ENCODE peak calls at places on chromosome 2, in five cellular contexts. W, R, X, L and G are unnamed samples.

GRCh38 chr2:230757476-230757875 is 44.8 kb downstream of the CAB39 start:
- DNase-seq in X (peak), R (no peak), W (peak), L (no peak), G (no peak)

GRCh38 chr2:126945118-126945517 is 46.4 kb downstream of the TEX51 start:
- DNase-seq in W (no peak), L (no peak), R (no peak), X (no peak), G (no peak)

GRCh38 chr2:172440795-172441194 is 13.4 kb downstream of the ITGA6 start:
- DNase-seq in L (no peak), W (peak), R (no peak), X (no peak), G (no peak)

GRCh38 chr2:210546424-210547223 is 9.8 kb upstream of the CPS1 start:
- DNase-seq in R (no peak), W (no peak), X (no peak), L (no peak), G (no peak)

GRCh38 chr2:54446122-54446521 is 10.0 kb upstream of the SPTBN1 start:
- DNase-seq in X (no peak), R (no peak), W (no peak), L (no peak), G (no peak)

GRCh38 chr2:46332686-46333281 is 35.6 kb downstream of the EPAS1 start:
- DNase-seq in W (no peak), X (no peak), R (no peak), L (no peak), G (no peak)

GRCh38 chr2:138213079-138213478 is 248.8 kb downstream of the HNMT start:
- DNase-seq in L (no peak), R (no peak), W (no peak), X (no peak), G (no peak)

GRCh38 chr2:62375051-62375450 is 130.9 kb downstream of the TMEM17 start:
- DNase-seq in L (no peak), X (no peak), W (no peak), R (no peak), G (no peak)

GRCh38 chr2:198273670-198274069 is 469.3 kb downstream of the PLCL1 start:
- DNase-seq in W (no peak), L (no peak), X (peak), R (no peak), G (no peak)

GRCh38 chr2:108538000-108538625 is 3.8 kb downstream of the LIMS1 start:
- DNase-seq in W (no peak), R (no peak), L (no peak), X (no peak), G (no peak)

GRCh38 chr2:62466501-62466854 is 39.5 kb downstream of the TMEM17 start:
- DNase-seq in L (no peak), X (no peak), W (no peak), R (no peak), G (no peak)

GRCh38 chr2:100744589-100744988 is 75.3 kb upstream of the NPAS2 start:
- DNase-seq in W (peak), R (peak), X (peak), L (no peak), G (no peak)

GRCh38 chr2:102527086-102527485 is 54.1 kb downstream of the SLC9A4 start:
- DNase-seq in R (no peak), X (no peak), L (no peak), W (no peak), G (no peak)

GRCh38 chr2:89833780-89834117 is 1142.3 kb downstream of the RPIA start:
- DNase-seq in W (peak), L (no peak), R (no peak), X (peak), G (no peak)

GRCh38 chr2:240167588-240167880 is 27.1 kb upstream of the OTOS start:
- DNase-seq in R (no peak), L (peak), X (no peak), W (no peak), G (no peak)

GRCh38 chr2:23940976-23941605 is 828 bp downstream of the UBXN2A start:
- DNase-seq in W (peak), R (no peak), X (peak), L (no peak), G (no peak)

GRCh38 chr2:53234548-53234903 is 533.1 kb upstream of the CHAC2 start:
- DNase-seq in L (no peak), X (peak), R (no peak), W (peak), G (no peak)

GRCh38 chr2:191864623-191865521 is 18.0 kb upstream of the CAVIN2 start:
- DNase-seq in R (no peak), X (peak), L (no peak), W (no peak), G (no peak)

GRCh38 chr2:178480227-178481181 is at the start of gene PLEKHA3:
- DNase-seq in L (peak), W (peak), X (peak), R (peak), G (peak)

GRCh38 chr2:42138163-42139016 is 30.8 kb upstream of the EML4 start:
- DNase-seq in L (no peak), W (peak), R (no peak), X (peak), G (peak)

GRCh38 chr2:27356056-27356381 is 545 bp downstream of the GTF3C2 start:
- DNase-seq in X (peak), R (no peak), L (peak), W (peak), G (no peak)

GRCh38 chr2:83696838-83697237 is 762.2 kb downstream of the SUCLG1 start:
- DNase-seq in R (no peak), W (no peak), L (no peak), X (no peak), G (no peak)

GRCh38 chr2:127721311-127721977 is 20.1 kb downstream of the SFT2D3 start:
- DNase-seq in W (peak), L (no peak), R (no peak), X (peak), G (no peak)

GRCh38 chr2:118112771-118113334 is 24.6 kb downstream of the INSIG2 start:
- DNase-seq in W (peak), L (no peak), R (no peak), X (peak), G (no peak)

GRCh38 chr2:55519908-55520885 is 679 bp downstream of the CFAP36 start:
- DNase-seq in L (no peak), W (peak), X (no peak), R (peak), G (no peak)

GRCh38 chr2:241011751-241012510 is 13.5 kb downstream of the SNED1 start:
- DNase-seq in L (peak), X (no peak), W (no peak), R (no peak), G (peak)

GRCh38 chr2:54986266-54986665 is 64.0 kb downstream of the RTN4 start:
- DNase-seq in X (no peak), W (no peak), L (no peak), R (no peak), G (no peak)

GRCh38 chr2:143347303-143347702 is 218.1 kb downstream of the ARHGAP15 start:
- DNase-seq in W (no peak), X (no peak), L (no peak), R (no peak), G (no peak)

GRCh38 chr2:10444463-10444862 is 3.7 kb downstream of the ODC1 start:
- DNase-seq in L (no peak), W (no peak), X (peak), R (no peak), G (no peak)

GRCh38 chr2:201118121-201118956 is 2.4 kb downstream of the CFLAR start:
- DNase-seq in W (peak), X (peak), L (peak), R (peak), G (peak)

GRCh38 chr2:144524190-144524957 is 4.5 kb upstream of the ZEB2 start:
- DNase-seq in X (no peak), L (peak), R (no peak), W (no peak), G (peak)

GRCh38 chr2:127208313-127208712 is 11.8 kb downstream of the CYP27C1 start:
- DNase-seq in L (peak), X (peak), W (peak), R (no peak), G (no peak)

GRCh38 chr2:65228249-65228750 is 669 bp downstream of the ACTR2 start:
- DNase-seq in R (peak), X (peak), L (no peak), W (peak), G (no peak)

GRCh38 chr2:76895469-76895868 is 626.7 kb downstream of the LRRTM4 start:
- DNase-seq in X (no peak), L (no peak), W (no peak), R (no peak), G (no peak)

DNA sequence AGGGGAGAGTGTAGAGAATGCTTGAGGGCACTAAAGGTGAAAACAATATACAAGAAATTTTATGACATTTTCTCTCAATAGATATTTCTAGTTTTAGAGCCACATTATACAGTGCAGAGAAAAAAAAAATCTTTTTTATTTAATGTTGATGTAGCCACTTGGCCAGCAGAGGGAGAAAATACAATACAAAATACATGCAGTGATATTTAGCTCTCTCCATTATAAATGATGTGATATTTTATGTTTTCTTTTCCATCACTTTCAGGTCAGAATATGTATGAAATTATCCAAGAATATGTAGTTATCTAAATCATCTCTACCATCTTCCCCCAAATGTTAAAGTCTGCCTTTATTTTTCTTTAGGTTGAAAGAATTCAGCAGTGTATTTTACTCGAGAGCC is 533.6 kb upstream of the FSHR start:
- DNase-seq in R (no peak), X (no peak), L (no peak), W (no peak), G (no peak)
- TF ChIP-seq CTCF in R (peak), X (peak), L (peak), W (peak), G (peak)

GRCh38 chr2:159438720-159439353 is 152.3 kb upstream of the WDSUB1 start:
- DNase-seq in L (no peak), X (no peak), R (no peak), W (no peak), G (no peak)
- TF ChIP-seq CTCF in L (no peak), X (no peak), R (no peak), W (no peak), G (no peak)

DNA sequence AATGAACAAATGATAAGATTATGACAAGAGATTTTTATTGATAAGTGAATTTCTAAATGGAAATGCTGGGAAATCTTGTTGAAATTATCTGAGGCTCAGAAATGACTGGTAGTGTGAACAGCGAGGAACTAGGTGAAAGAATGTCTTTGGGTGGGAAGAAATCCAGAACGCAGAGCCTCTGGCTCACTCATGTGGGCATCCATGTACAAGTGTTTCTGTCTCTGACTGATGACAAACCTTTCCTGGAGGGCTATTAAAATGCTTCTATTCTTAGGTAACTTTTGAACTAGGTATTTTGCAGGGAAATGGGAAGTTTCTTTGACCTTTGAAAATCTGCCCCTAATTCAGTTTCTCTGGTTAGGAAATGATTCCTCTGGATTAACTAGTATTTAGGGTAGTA is 598.6 kb downstream of the SLC4A3 start:
- DNase-seq in L (no peak), X (peak), R (no peak), W (no peak), G (no peak)
- TF ChIP-seq CTCF in L (no peak), X (no peak), R (no peak), W (no peak), G (no peak)

DNA sequence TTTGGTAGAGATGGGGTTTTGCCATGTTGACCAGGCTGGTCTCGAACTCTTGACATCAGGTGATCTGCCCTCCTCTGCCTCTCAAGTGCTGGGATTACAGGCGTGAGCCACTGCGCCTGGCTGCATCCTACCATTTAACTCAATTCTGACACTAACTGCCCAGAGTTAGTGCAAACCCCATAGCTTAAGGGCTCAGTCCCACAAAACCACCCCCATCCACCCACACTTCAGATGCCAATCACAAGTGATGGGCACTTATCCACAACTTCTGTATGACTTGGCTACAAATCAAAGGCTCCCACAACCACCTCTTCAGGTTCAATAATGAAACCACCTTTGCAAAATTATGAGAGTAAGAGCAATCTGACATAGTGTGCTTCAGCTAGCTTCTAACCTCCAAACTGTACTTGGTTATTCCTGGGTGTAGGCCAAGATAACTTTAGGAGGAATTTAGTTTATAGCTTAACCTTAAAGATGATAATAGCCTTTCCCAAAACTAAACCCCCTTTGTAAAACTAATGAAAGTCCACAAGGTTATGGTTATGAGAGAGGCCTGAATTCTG is 51.3 kb upstream of the SLC35F5 start:
- DNase-seq in R (no peak), L (no peak), X (no peak), W (no peak), G (no peak)
- TF ChIP-seq CTCF in R (no peak), L (no peak), X (no peak), W (no peak), G (no peak)

GRCh38 chr2:21175895-21176646 is 52.3 kb downstream of the TDRD15 start:
- DNase-seq in W (no peak), R (no peak), L (no peak), X (no peak), G (no peak)
- TF ChIP-seq CTCF in W (peak), R (no peak), L (no peak), X (no peak), G (peak)

DNA sequence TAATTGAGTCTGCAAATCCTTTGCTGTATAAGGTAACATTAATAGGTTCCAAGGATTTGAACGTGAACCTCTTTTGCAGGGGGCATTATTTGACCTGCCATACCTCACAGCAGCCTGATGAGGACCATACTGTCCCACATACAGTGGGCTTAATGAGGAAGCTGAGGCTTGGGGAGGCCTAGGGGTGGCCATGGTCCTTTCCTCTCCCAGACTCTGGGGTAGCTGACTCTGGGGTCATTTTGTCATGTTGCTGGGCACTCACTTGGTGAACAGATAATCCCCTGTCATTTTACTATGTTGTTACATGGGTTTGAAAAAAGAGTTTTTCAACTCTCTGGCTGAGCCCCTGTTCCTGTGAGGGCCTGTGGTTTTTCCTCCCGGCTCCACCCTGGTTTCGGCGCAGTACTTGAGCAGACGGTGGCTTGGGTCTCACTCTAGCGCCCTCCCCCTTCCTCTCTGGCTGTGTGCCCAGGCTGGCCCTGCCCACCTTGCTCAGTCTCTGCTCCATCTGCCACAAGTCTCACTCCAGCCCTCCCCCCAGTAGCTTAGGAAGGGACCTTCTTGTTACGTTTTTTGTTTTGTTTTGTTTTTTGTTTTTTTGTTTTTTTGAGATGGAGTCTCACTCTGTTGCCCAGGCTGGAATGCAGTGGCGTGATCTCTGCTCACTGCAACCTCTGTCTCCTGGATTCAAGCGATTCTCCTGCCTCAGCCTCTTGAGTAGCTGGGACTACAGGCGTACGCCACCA is 21.0 kb downstream of the INPP4A start:
- DNase-seq in R (no peak), L (peak), W (no peak), X (peak), G (no peak)
- TF ChIP-seq CTCF in R (no peak), L (no peak), W (no peak), X (no peak), G (no peak)

GRCh38 chr2:141911485-141912066 is 219.2 kb downstream of the LRP1B start:
- DNase-seq in W (no peak), R (peak), X (peak), L (no peak), G (no peak)
- TF ChIP-seq CTCF in W (peak), R (peak), X (peak), L (no peak), G (peak)

DNA sequence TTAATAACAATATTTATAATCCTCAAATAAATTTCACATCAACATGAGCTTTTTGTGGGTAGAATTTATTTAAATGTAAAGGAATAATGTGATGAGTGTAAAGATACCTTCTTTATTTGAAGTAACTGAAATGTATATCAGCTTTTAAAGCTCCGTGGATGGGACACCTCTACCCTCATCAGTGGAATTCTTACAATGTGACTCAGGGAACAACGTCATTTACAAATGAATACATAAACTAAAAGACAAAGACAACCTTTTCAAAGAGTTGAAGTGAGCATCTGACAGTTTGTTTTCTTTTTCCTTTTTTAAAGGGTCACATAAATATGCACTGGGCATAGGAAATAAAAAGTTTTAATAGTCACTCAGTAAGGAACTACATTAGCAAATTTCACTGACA is 1127.0 kb upstream of the CRIM1 start:
- DNase-seq in X (no peak), R (no peak), W (no peak), L (no peak), G (no peak)
- TF ChIP-seq CTCF in X (no peak), R (no peak), W (no peak), L (no peak), G (no peak)